ENCODE peak calls at places on chromosomes 3 and 15, in six cellular contexts. Y, S, M, C, U and H are unnamed samples.

GRCh38 chr3:194333981-194334320 is 17.2 kb downstream of the CPN2 start:
- DNase-seq in Y (no peak), M (no peak), C (no peak), U (no peak), S (no peak), H (no peak)

GRCh38 chr3:62151591-62151990 is 221.8 kb downstream of the FEZF2 start:
- DNase-seq in U (no peak), S (no peak), Y (peak; percentile 43), M (no peak), C (no peak), H (no peak)

GRCh38 chr15:39586387-39587171 is 5.7 kb downstream of the THBS1 start:
- DNase-seq in C (no peak), S (no peak), U (peak; percentile 26), M (no peak), Y (peak; percentile 83), H (no peak)

GRCh38 chr15:90097475-90097874 is 4.8 kb downstream of the IDH2 start:
- DNase-seq in C (peak; percentile 54), U (no peak), S (no peak), M (peak; percentile 88), Y (no peak), H (no peak)

GRCh38 chr3:127158614-127159221 is 34.2 kb upstream of the PRR23E start:
- DNase-seq in M (no peak), S (peak; percentile 78), C (no peak), Y (no peak), U (peak; percentile 36), H (no peak)

GRCh38 chr3:150945226-150945625 is 27.3 kb downstream of the CLRN1 start:
- DNase-seq in Y (peak; percentile 25), M (no peak), U (peak; percentile 25), C (no peak), S (no peak), H (no peak)

GRCh38 chr15:69298697-69299441 is at the start of gene PAQR5:
- DNase-seq in M (no peak), S (peak; percentile 43), U (peak; percentile 60), Y (no peak), C (no peak), H (no peak)

GRCh38 chr3:38067508-38068233 is 28.7 kb downstream of the DLEC1 start:
- DNase-seq in M (no peak), C (no peak), S (no peak), U (no peak), Y (no peak), H (no peak)

GRCh38 chr3:72678380-72678779 is 169.9 kb downstream of the SHQ1 start:
- DNase-seq in M (no peak), S (no peak), Y (no peak), C (no peak), U (no peak), H (no peak)

GRCh38 chr3:8659242-8659641 is 14.6 kb upstream of the SSUH2 start:
- DNase-seq in M (no peak), S (no peak), C (no peak), Y (no peak), U (no peak), H (no peak)

GRCh38 chr3:146747928-146748327 is 142.8 kb upstream of the PLSCR5 start:
- DNase-seq in Y (peak; percentile 33), U (peak; percentile 46), M (no peak), S (no peak), C (no peak), H (no peak)

GRCh38 chr3:184145120-184145524 is 10.0 kb downstream of the EIF2B5 start:
- DNase-seq in U (peak; percentile 72), C (peak; percentile 39), Y (peak; percentile 61), S (peak; percentile 66), M (no peak), H (no peak)

GRCh38 chr15:21261396-21261964 is 178.8 kb downstream of the POTEB3 start:
- DNase-seq in U (peak; percentile 0), Y (no peak), M (no peak), C (no peak), S (no peak), H (no peak)

GRCh38 chr15:31774045-31774444 is 256.3 kb upstream of the CHRNA7 start:
- DNase-seq in C (no peak), U (no peak), M (no peak), Y (no peak), S (peak; percentile 31), H (no peak)

GRCh38 chr3:138284957-138285477 is 44.6 kb downstream of the NME9 start:
- DNase-seq in S (no peak), C (no peak), Y (no peak), U (peak; percentile 2), M (no peak), H (no peak)

GRCh38 chr3:20352547-20353164 is 166.7 kb upstream of the SGO1 start:
- DNase-seq in M (no peak), U (no peak), S (no peak), Y (no peak), C (no peak), H (no peak)

GRCh38 chr3:72515915-72516314 is 332.3 kb downstream of the SHQ1 start:
- DNase-seq in S (no peak), C (no peak), Y (peak; percentile 8), U (no peak), M (no peak), H (no peak)

GRCh38 chr3:8856721-8857120 is 87.3 kb upstream of the OXTR start:
- DNase-seq in M (no peak), S (no peak), U (no peak), C (no peak), Y (peak; percentile 64), H (no peak)

GRCh38 chr3:82386656-82387055 is 625.2 kb upstream of the GBE1 start:
- DNase-seq in C (no peak), U (no peak), S (no peak), Y (no peak), M (no peak), H (no peak)

GRCh38 chr15:32041294-32041693 is 11.0 kb downstream of the CHRNA7 start:
- DNase-seq in C (no peak), Y (no peak), M (no peak), S (peak; percentile 34), U (no peak), H (no peak)

GRCh38 chr15:91156175-91156726 is 56.2 kb downstream of the SV2B start:
- DNase-seq in M (no peak), U (no peak), S (no peak), Y (no peak), C (no peak), H (no peak)

GRCh38 chr15:33789141-33789540 is 179.2 kb upstream of the CHRM5 start:
- DNase-seq in C (no peak), M (no peak), Y (peak; percentile 36), U (no peak), S (no peak), H (no peak)

GRCh38 chr3:19866751-19867347 is 67.2 kb downstream of the EFHB start:
- DNase-seq in Y (peak; percentile 58), S (peak; percentile 48), U (peak; percentile 82), C (peak; percentile 26), M (peak; percentile 19), H (no peak)

GRCh38 chr3:51338632-51339031 is 46.5 kb upstream of the MANF start:
- DNase-seq in U (no peak), M (no peak), S (no peak), C (no peak), Y (no peak), H (no peak)

GRCh38 chr15:62474771-62475124 is 309.7 kb upstream of the C2CD4B start:
- DNase-seq in Y (peak; percentile 34), S (no peak), M (no peak), U (no peak), C (no peak), H (no peak)

GRCh38 chr3:47266709-47267489 is 15.7 kb downstream of the KIF9 start:
- DNase-seq in S (no peak), U (peak; percentile 92), C (peak; percentile 49), Y (peak; percentile 96), M (peak; percentile 51), H (peak; percentile 63)

GRCh38 chr3:122984650-122985049 is 42.9 kb downstream of the SEMA5B start:
- DNase-seq in Y (no peak), M (no peak), S (no peak), C (no peak), U (no peak), H (no peak)

DNA sequence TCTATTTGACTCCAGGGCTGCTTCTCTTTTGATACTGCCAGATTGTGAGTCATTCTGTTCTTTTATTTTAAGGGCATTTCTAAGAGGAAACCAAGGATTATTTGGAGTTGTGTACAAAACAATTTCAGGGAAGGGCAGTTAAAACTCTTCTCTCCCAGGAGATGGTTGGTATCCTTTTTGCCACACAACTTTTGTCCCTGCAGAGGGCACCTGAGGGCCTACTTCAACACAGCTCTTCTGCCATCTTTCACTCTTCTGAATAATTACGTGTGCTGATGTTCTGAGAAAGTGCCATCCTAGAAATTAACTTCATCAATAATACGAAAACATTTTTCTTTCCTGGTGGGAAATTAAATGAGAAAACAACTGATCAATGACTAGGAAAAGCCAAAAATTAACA is 75.7 kb upstream of the GADL1 start:
- DNase-seq in C (no peak), U (peak; percentile 67), S (no peak), M (no peak), Y (no peak), H (no peak)
- TF ChIP-seq CTCF in C (peak; percentile 21), U (peak; percentile 86), S (no peak), M (peak; percentile 24), Y (peak; percentile 23), H (no peak)

GRCh38 chr15:71426792-71427191 is 311.5 kb downstream of the THSD4 start:
- DNase-seq in Y (no peak), U (no peak), C (no peak), M (no peak), S (no peak), H (no peak)
- TF ChIP-seq CTCF in Y (no peak), U (no peak), C (no peak), M (no peak), S (no peak), H (no peak)

GRCh38 chr3:169772530-169772950 is 656 bp upstream of the MYNN start:
- DNase-seq in M (peak; percentile 59), U (peak; percentile 80), S (peak; percentile 63), C (no peak), Y (peak; percentile 81), H (peak; percentile 50)

GRCh38 chr3:169772951-169773816 is at the start of gene MYNN:
- DNase-seq in M (peak; percentile 63), Y (peak; percentile 86), C (peak; percentile 90), U (peak; percentile 86), S (peak; percentile 90), H (peak; percentile 88)

GRCh38 chr3:169771651-169772529 is 1.3 kb upstream of the MYNN start:
- DNase-seq in S (peak; percentile 53), C (peak; percentile 71), Y (peak; percentile 72), M (peak; percentile 90), U (peak; percentile 91), H (peak; percentile 49)

GRCh38 chr3:169765281-169765624 is 393 bp upstream of the TERC start:
- DNase-seq in M (no peak), C (no peak), U (no peak), Y (no peak), S (no peak), H (no peak)

GRCh38 chr3:169769287-169770181 is at the start of gene ACTRT3:
- DNase-seq in M (no peak), S (peak; percentile 81), C (peak; percentile 66), U (peak; percentile 57), Y (peak; percentile 43), H (no peak)
- TF ChIP-seq CTCF in M (no peak), S (no peak), C (no peak), U (peak; percentile 9), Y (no peak), H (no peak)

DNA sequence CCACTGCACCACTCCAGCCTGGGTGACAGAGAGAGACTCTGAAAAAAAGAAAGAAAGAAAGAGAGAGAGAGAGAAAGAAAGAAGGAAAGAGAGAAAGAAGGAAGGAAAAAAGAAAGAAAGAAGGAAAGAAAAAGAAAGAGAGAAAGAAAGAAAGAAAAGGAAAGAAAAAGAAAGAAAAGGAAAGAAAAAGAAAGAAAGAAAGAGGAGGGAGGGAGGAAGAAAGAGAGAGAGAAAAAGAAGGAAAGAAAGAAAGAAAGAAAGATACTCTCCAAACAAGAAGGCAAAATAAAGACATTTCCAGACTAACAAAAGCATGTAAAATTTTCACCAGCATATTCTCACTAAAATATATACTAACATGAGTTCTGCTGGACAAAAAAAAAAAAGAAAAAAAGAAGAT is 228.7 kb downstream of the DPH6 start:
- DNase-seq in C (no peak), Y (no peak), M (no peak), U (no peak), S (no peak), H (no peak)
- TF ChIP-seq CTCF in C (no peak), Y (no peak), M (no peak), U (no peak), S (no peak), H (no peak)